ENCODE peak calls at places on chromosomes 3 and 15, in six cellular contexts. Q is breast epithelium, F is IMR-90, I is H54, D is suprapubic skin, N is ovary. W is an unnamed sample.
A peak's percentile ranks its signal among the peaks of the same experiment; 100 is the strongest.

GRCh38 chr3:128313181-128313725 is 153.4 kb downstream of the DNAJB8 start:
- DNase-seq in Q (peak; percentile 2), F (no peak), I (no peak), D (peak; percentile 32), N (no peak), W (no peak)

GRCh38 chr3:89186446-89186845 is 79.0 kb downstream of the EPHA3 start:
- DNase-seq in Q (no peak), F (no peak), I (no peak), D (no peak), N (no peak), W (no peak)

GRCh38 chr3:6717026-6717943 is 143.6 kb upstream of the GRM7 start:
- DNase-seq in Q (no peak), F (no peak), I (no peak), D (no peak), N (no peak), W (no peak)

GRCh38 chr15:54197995-54198394 is 219.8 kb downstream of the UNC13C start:
- DNase-seq in Q (no peak), F (no peak), I (no peak), D (no peak), N (no peak), W (no peak)

GRCh38 chr3:172258616-172259015 is 189.6 kb downstream of the GHSR start:
- DNase-seq in Q (peak; percentile 57), F (peak; percentile 34), I (no peak), D (no peak), N (no peak), W (no peak)

GRCh38 chr15:44584162-44584749 is 47.3 kb downstream of the EIF3J start:
- DNase-seq in Q (no peak), F (no peak), I (peak; percentile 48), D (no peak), N (no peak), W (no peak)

GRCh38 chr3:10017636-10018292 is 8.5 kb upstream of the FANCD2 start:
- DNase-seq in Q (no peak), F (peak; percentile 89), I (no peak), D (no peak), N (no peak), W (no peak)

GRCh38 chr3:128266453-128266852 is 113.2 kb downstream of the EEFSEC start:
- DNase-seq in Q (no peak), F (no peak), I (no peak), D (no peak), N (no peak), W (no peak)

GRCh38 chr3:111598139-111598538 is 3.0 kb upstream of the ZBED2 start:
- DNase-seq in Q (no peak), F (no peak), I (no peak), D (no peak), N (no peak), W (no peak)

GRCh38 chr3:124786491-124787241 is 56.4 kb downstream of the UMPS start:
- DNase-seq in Q (no peak), F (peak; percentile 60), I (no peak), D (no peak), N (no peak), W (no peak)

GRCh38 chr3:45664558-45664957 is 24.6 kb upstream of the SACM1L start:
- DNase-seq in Q (peak; percentile 56), F (no peak), I (no peak), D (no peak), N (no peak), W (no peak)

GRCh38 chr3:142500211-142500610 is 52.4 kb upstream of the XRN1 start:
- DNase-seq in Q (no peak), F (peak; percentile 16), I (no peak), D (no peak), N (no peak), W (no peak)

GRCh38 chr15:31387483-31388118 is 61.0 kb downstream of the KLF13 start:
- DNase-seq in Q (no peak), F (peak; percentile 18), I (no peak), D (peak; percentile 3), N (no peak), W (no peak)

GRCh38 chr3:50237754-50238548 is 1.9 kb downstream of the GNAI2 start:
- DNase-seq in Q (peak; percentile 80), F (peak; percentile 82), I (peak; percentile 88), D (peak; percentile 92), N (peak; percentile 80), W (peak; percentile 96)
- TF ChIP-seq POLR2A in Q (peak; percentile 2), F (no peak), I (peak; percentile 61), D (no peak), N (no peak), W (peak; percentile 27)

GRCh38 chr3:132660056-132660744 is at the start of gene UBA5:
- DNase-seq in Q (peak; percentile 46), F (peak; percentile 61), I (peak; percentile 56), D (peak; percentile 76), N (peak; percentile 76), W (peak; percentile 93)
- TF ChIP-seq POLR2A in Q (peak; percentile 22), F (peak; percentile 21), I (peak; percentile 72), D (no peak), N (no peak), W (no peak)

GRCh38 chr3:13950042-13950441 is 70.2 kb upstream of the WNT7A start:
- DNase-seq in Q (no peak), F (no peak), I (no peak), D (no peak), N (no peak), W (no peak)

GRCh38 chr3:13954266-13954665 is 74.4 kb upstream of the WNT7A start:
- DNase-seq in Q (no peak), F (no peak), I (no peak), D (no peak), N (no peak), W (no peak)

GRCh38 chr3:13951184-13951583 is 71.3 kb upstream of the WNT7A start:
- DNase-seq in Q (no peak), F (no peak), I (no peak), D (no peak), N (no peak), W (no peak)

GRCh38 chr3:13955084-13955483 is 75.2 kb upstream of the WNT7A start:
- DNase-seq in Q (no peak), F (no peak), I (no peak), D (no peak), N (no peak), W (no peak)
- TF ChIP-seq POLR2A in Q (no peak), F (no peak), I (no peak), D (no peak), N (no peak), W (no peak)

GRCh38 chr3:37730383-37730782 is 131.3 kb upstream of the CTDSPL start:
- DNase-seq in Q (no peak), F (no peak), I (no peak), D (no peak), N (no peak), W (no peak)
- TF ChIP-seq POLR2A in Q (no peak), F (no peak), I (no peak), D (no peak), N (no peak), W (no peak)

GRCh38 chr3:121660356-121661171 is at the start of gene HCLS1:
- DNase-seq in Q (no peak), F (no peak), I (no peak), D (no peak), N (no peak), W (no peak)
- TF ChIP-seq POLR2A in Q (no peak), F (no peak), I (no peak), D (peak; percentile 54), N (no peak), W (no peak)

GRCh38 chr3:192918275-192918588 is 576 bp upstream of the MB21D2 start:
- DNase-seq in Q (no peak), F (no peak), I (no peak), D (peak; percentile 64), N (no peak), W (no peak)

GRCh38 chr3:192915724-192916123 is 1.9 kb downstream of the MB21D2 start:
- DNase-seq in Q (no peak), F (peak; percentile 36), I (no peak), D (no peak), N (no peak), W (no peak)

GRCh38 chr3:192917258-192917507 is 473 bp downstream of the MB21D2 start:
- DNase-seq in Q (no peak), F (no peak), I (no peak), D (no peak), N (no peak), W (no peak)

GRCh38 chr3:192916455-192917257 is 1.0 kb downstream of the MB21D2 start:
- DNase-seq in Q (peak; percentile 52), F (peak; percentile 73), I (peak; percentile 42), D (peak; percentile 85), N (peak; percentile 67), W (peak; percentile 92)

DNA sequence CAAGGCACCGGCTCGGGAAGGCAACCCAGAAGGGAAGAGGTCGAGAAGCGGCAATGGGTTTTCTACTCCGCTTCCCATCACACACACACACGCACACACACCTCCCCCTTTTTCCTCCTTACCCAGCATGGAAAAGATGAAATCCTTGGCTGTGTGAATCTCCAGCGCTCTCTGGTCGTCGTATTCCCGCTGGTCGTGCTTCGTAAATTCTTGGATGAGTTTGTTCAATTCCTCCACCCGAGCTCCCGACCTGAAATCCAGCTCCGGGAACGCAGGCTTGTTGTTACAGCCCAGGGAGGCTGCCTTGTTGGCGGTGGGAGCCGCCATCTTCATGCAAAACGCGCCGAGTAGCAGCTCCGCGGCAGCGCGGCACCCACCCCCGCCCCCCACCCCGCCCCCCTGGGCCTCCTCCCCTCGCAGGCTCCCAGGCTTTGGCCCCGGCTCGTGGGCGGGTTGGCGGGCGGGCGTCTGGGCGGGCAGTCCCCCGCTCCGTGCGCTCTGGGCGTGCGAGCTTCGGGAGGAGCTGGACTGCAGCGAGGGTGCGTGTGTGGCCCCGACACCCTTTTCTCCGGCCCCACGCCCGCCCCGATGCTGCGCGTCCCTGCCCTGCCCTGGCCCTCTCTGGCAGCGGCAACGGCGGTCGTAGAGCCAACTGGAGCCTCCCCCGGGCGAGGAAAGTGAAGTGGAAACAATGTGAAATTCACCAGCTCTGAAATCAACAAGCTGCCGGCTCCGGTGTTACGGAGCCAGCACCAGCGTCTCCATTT is at the start of gene MB21D2:
- DNase-seq in Q (peak; percentile 43), F (peak; percentile 80), I (peak; percentile 91), D (peak; percentile 84), N (peak; percentile 86), W (peak; percentile 93)
- TF ChIP-seq POLR2A in Q (no peak), F (peak; percentile 90), I (peak; percentile 50), D (no peak), N (no peak), W (no peak)

GRCh38 chr3:100708644-100708988 is 678 bp upstream of the TFG start:
- DNase-seq in Q (no peak), F (no peak), I (no peak), D (no peak), N (no peak), W (no peak)

GRCh38 chr3:100709840-100710235 is 544 bp downstream of the TFG start:
- DNase-seq in Q (no peak), F (peak; percentile 20), I (peak; percentile 10), D (no peak), N (peak; percentile 67), W (no peak)

GRCh38 chr3:100706365-100706764 is 2.9 kb upstream of the TFG start:
- DNase-seq in Q (no peak), F (peak; percentile 13), I (no peak), D (no peak), N (no peak), W (no peak)

GRCh38 chr3:100710355-100711198 is 1.3 kb downstream of the TFG start:
- DNase-seq in Q (no peak), F (peak; percentile 77), I (peak; percentile 9), D (no peak), N (no peak), W (no peak)

GRCh38 chr3:100708989-100709839 is at the start of gene TFG:
- DNase-seq in Q (peak; percentile 97), F (peak; percentile 99), I (peak; percentile 92), D (peak; percentile 98), N (peak; percentile 99), W (peak; percentile 100)
- TF ChIP-seq POLR2A in Q (peak; percentile 45), F (peak; percentile 90), I (peak; percentile 76), D (peak; percentile 31), N (peak; percentile 71), W (peak; percentile 61)